ENCODE peak calls at places on chromosomes 6 and 20, in four cellular contexts. One of them, this sample, is unnamed.
A peak's percentile ranks its signal among the peaks of the same experiment; 100 is the strongest.

GRCh38 chr6:4397307-4397706 is 261.9 kb upstream of the ECI2 start:
- DNase-seq in tibial nerve: no peak
- DNase-seq in ovary: no peak
- DNase-seq in stomach: no peak
- DNase-seq in this sample: no peak

GRCh38 chr20:36214684-36215256 is 21.5 kb upstream of the AAR2 start:
- DNase-seq in tibial nerve: no peak
- DNase-seq in ovary: no peak
- DNase-seq in stomach: no peak
- DNase-seq in this sample: no peak

GRCh38 chr6:43246301-43247114 is 3.2 kb downstream of the TTBK1 start:
- DNase-seq in tibial nerve: peak; percentile 15
- DNase-seq in ovary: no peak
- DNase-seq in stomach: peak; percentile 69
- DNase-seq in this sample: no peak

GRCh38 chr6:446418-447366 is 55.1 kb downstream of the IRF4 start:
- DNase-seq in tibial nerve: no peak
- DNase-seq in ovary: no peak
- DNase-seq in stomach: no peak
- DNase-seq in this sample: no peak

GRCh38 chr20:12860619-12861247 is 148.0 kb upstream of the SPTLC3 start:
- DNase-seq in tibial nerve: no peak
- DNase-seq in ovary: no peak
- DNase-seq in stomach: no peak
- DNase-seq in this sample: no peak

GRCh38 chr20:61755971-61756421 is 309.7 kb downstream of the TAF4 start:
- DNase-seq in tibial nerve: no peak
- DNase-seq in ovary: no peak
- DNase-seq in stomach: no peak
- DNase-seq in this sample: no peak

GRCh38 chr6:101826259-101826658 is 432.8 kb downstream of the GRIK2 start:
- DNase-seq in tibial nerve: no peak
- DNase-seq in ovary: no peak
- DNase-seq in stomach: no peak
- DNase-seq in this sample: no peak

GRCh38 chr6:66496659-66497058 is 789.6 kb upstream of the EYS start:
- DNase-seq in tibial nerve: no peak
- DNase-seq in ovary: no peak
- DNase-seq in stomach: no peak
- DNase-seq in this sample: no peak

GRCh38 chr6:148892247-148892646 is 145.4 kb downstream of the UST start:
- DNase-seq in tibial nerve: no peak
- DNase-seq in ovary: no peak
- DNase-seq in stomach: no peak
- DNase-seq in this sample: no peak

GRCh38 chr6:137832110-137832509 is 34.9 kb upstream of the TNFAIP3 start:
- DNase-seq in tibial nerve: no peak
- DNase-seq in ovary: no peak
- DNase-seq in stomach: no peak
- DNase-seq in this sample: no peak

GRCh38 chr6:99838607-99839006 is 155.4 kb downstream of the MCHR2 start:
- DNase-seq in tibial nerve: no peak
- DNase-seq in ovary: no peak
- DNase-seq in stomach: no peak
- DNase-seq in this sample: no peak

GRCh38 chr6:41785689-41786450 is 1.6 kb upstream of the TOMM6 start:
- DNase-seq in tibial nerve: no peak
- DNase-seq in ovary: no peak
- DNase-seq in stomach: no peak
- DNase-seq in this sample: no peak

GRCh38 chr6:131923356-131923755 is 27.8 kb downstream of the CCN2 start:
- DNase-seq in tibial nerve: peak; percentile 66
- DNase-seq in ovary: peak; percentile 44
- DNase-seq in stomach: peak; percentile 67
- DNase-seq in this sample: no peak

GRCh38 chr6:2522521-2522920 is 228.2 kb downstream of the MYLK4 start:
- DNase-seq in tibial nerve: no peak
- DNase-seq in ovary: no peak
- DNase-seq in stomach: no peak
- DNase-seq in this sample: peak; percentile 58
- TF ChIP-seq POLR2A in tibial nerve: no peak
- TF ChIP-seq POLR2A in ovary: no peak
- TF ChIP-seq POLR2A in stomach: no peak
- TF ChIP-seq POLR2A in this sample: no peak

GRCh38 chr20:57409672-57410397 is 18.6 kb downstream of the RBM38 start:
- DNase-seq in tibial nerve: no peak
- DNase-seq in ovary: no peak
- DNase-seq in stomach: no peak
- DNase-seq in this sample: no peak
- H3K27ac ChIP-seq in tibial nerve: no peak overlapping the region
- H3K27ac ChIP-seq in ovary: peak overlapping the region; percentile 19
- H3K27ac ChIP-seq in stomach: no peak overlapping the region
- H3K27ac ChIP-seq in this sample: no peak overlapping the region

GRCh38 chr20:57580478-57581201 is 19.7 kb downstream of the PCK1 start:
- DNase-seq in tibial nerve: no peak
- DNase-seq in ovary: no peak
- DNase-seq in stomach: no peak
- DNase-seq in this sample: no peak

GRCh38 chr20:57582432-57583288 is 21.8 kb downstream of the PCK1 start:
- DNase-seq in tibial nerve: peak; percentile 79
- DNase-seq in ovary: peak; percentile 71
- DNase-seq in stomach: peak; percentile 44
- DNase-seq in this sample: no peak

GRCh38 chr20:57579898-57580447 is 19.1 kb downstream of the PCK1 start:
- DNase-seq in tibial nerve: no peak
- DNase-seq in ovary: no peak
- DNase-seq in stomach: no peak
- DNase-seq in this sample: no peak

GRCh38 chr20:57582029-57582378 is 21.1 kb downstream of the PCK1 start:
- DNase-seq in tibial nerve: no peak
- DNase-seq in ovary: no peak
- DNase-seq in stomach: no peak
- DNase-seq in this sample: no peak

GRCh38 chr20:57581202-57582028 is 20.5 kb downstream of the PCK1 start:
- DNase-seq in tibial nerve: peak; percentile 32
- DNase-seq in ovary: no peak
- DNase-seq in stomach: no peak
- DNase-seq in this sample: no peak
- TF ChIP-seq CTCF in tibial nerve: no peak
- TF ChIP-seq CTCF in ovary: no peak
- TF ChIP-seq CTCF in stomach: no peak
- TF ChIP-seq CTCF in this sample: no peak

DNA sequence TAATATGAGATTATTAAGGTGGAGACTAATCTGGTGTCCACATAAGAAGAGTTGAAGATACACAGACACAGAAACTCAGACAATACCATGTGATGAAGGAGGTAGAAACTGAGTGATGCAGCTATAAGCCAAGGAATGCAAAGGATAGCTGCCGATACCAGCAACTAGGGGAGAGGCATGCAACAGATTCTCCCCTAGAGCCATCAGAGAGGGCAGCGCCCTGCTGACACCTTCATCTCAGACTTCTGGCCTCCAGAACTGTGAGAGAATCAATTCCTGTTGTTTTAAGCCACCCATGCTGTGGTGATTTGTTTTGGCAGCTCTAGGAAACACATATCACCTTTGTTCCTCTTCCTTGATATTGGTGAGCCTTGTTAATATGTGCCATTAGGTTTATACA is 41.5 kb downstream of the STXBP5 start:
- DNase-seq in tibial nerve: no peak
- DNase-seq in ovary: no peak
- DNase-seq in stomach: no peak
- DNase-seq in this sample: no peak
- TF ChIP-seq POLR2A in tibial nerve: no peak
- TF ChIP-seq POLR2A in ovary: no peak
- TF ChIP-seq POLR2A in stomach: no peak
- TF ChIP-seq POLR2A in this sample: no peak

GRCh38 chr20:34066476-34067090 is 45.5 kb downstream of the EIF2S2 start:
- DNase-seq in tibial nerve: no peak
- DNase-seq in ovary: no peak
- DNase-seq in stomach: no peak
- DNase-seq in this sample: no peak
- H3K27ac ChIP-seq in tibial nerve: no peak overlapping the region
- H3K27ac ChIP-seq in ovary: no peak overlapping the region
- H3K27ac ChIP-seq in stomach: no peak overlapping the region
- H3K27ac ChIP-seq in this sample: peak overlapping the region; percentile 64

DNA sequence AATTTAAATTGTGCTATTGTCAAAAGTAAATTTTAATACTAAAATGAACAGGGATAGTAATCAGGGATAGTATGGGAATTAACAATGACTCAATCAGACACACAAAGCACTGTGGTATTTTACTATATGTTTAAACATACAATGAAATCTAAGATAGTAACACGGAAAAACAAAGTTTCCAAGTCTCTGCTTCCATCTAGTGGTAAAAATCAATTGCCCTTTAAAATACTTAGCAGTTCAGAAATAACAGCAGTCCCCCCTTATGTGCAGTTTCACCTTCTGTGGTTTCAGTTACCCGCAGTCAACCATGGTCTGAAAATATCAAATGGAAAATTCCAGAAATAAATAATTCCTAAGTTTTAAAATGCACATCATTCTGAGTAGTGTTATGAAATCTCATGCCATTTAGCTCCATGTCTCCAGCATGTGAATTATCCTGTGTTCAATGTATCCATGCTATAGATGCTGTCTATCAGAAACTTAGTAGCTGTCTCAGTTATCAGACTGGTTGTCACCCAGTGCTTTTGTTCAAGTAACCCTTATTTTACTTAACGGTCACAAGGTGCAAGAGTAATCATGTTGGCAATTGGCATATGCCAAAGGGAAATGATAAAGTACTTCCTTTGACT is 58.5 kb downstream of the AHI1 start:
- DNase-seq in tibial nerve: no peak
- DNase-seq in ovary: no peak
- DNase-seq in stomach: no peak
- DNase-seq in this sample: no peak
- TF ChIP-seq CTCF in tibial nerve: no peak
- TF ChIP-seq CTCF in ovary: no peak
- TF ChIP-seq CTCF in stomach: no peak
- TF ChIP-seq CTCF in this sample: no peak

DNA sequence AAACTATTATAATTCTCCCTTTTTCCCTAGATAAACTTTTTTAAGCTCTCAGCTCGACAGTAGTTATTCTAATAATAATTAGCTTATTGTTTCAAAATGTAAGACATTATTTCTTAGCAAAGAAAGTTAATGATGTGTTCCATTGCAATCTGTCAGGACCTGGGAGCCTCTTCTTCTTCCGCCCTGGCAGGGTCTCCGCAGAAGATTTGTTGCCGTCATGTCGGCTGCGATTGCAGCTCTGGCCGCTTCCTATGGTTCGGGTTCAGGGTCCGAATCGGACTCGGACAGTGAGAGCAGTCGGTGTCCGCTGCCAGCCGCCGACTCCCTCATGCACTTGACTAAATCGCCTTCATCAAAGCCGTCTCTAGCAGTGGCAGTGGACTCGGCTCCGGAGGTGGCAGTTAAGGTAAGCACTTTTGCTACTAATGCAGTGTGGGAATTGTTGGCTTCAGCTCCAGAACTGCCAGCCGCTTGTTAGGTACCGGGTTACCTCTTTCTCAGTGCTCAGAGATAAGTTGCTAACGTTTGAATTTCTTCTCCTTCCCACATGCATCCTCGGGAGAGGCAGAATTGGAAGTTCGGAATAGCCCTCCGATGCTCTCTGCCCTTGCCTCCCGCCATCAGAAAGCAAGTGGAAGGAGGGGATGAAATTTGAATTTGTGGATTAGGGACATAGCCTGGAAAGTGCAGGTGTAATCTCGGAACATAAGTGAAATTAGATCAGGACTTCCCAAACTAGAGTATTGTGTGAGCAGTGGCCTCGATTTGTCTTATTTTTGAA is at the start of gene CDC40:
- DNase-seq in tibial nerve: peak; percentile 51
- DNase-seq in ovary: peak; percentile 72
- DNase-seq in stomach: peak; percentile 50
- DNase-seq in this sample: no peak
- TF ChIP-seq POLR2A in tibial nerve: no peak
- TF ChIP-seq POLR2A in ovary: no peak
- TF ChIP-seq POLR2A in stomach: no peak
- TF ChIP-seq POLR2A in this sample: no peak